ENCODE peak calls at places on chromosomes 13 and 19, in seven cellular contexts. W is tibial nerve, X is lower lobe of right lung, B is HCT116, R is heart left ventricle, U is uterus, E is thoracic aorta. L is an unnamed sample. For H3K4me1, the result is how much of the 10 kb centered on the place peaks cover.

GRCh38 chr19:8304841-8305621 is 3.1 kb downstream of the CD320 start:
- DNase-seq in W (peak), X (peak), B (peak), R (peak), U (peak), E (no peak), L (peak)

GRCh38 chr19:8487137-8487851 is 15.1 kb downstream of the PRAM1 start:
- DNase-seq in W (no peak), X (peak), B (no peak), R (no peak), U (no peak), E (no peak), L (peak)

GRCh38 chr13:113854238-113855011 is 9.5 kb downstream of the GAS6 start:
- DNase-seq in W (no peak), X (peak), B (no peak), R (peak), U (peak), E (no peak), L (no peak)

GRCh38 chr19:29378126-29378525 is 147.7 kb upstream of the VSTM2B start:
- DNase-seq in W (no peak), X (peak), B (no peak), R (no peak), U (no peak), E (no peak), L (no peak)

GRCh38 chr13:74556002-74556551 is 421.9 kb upstream of the KLF12 start:
- DNase-seq in W (no peak), X (no peak), B (no peak), R (no peak), U (no peak), E (no peak), L (no peak)

GRCh38 chr19:44636439-44637389 is 7.0 kb upstream of the PVR start:
- DNase-seq in W (no peak), X (no peak), B (no peak), R (no peak), U (no peak), E (no peak), L (no peak)

GRCh38 chr19:20051841-20052768 is 12.8 kb upstream of the ZNF682 start:
- DNase-seq in W (peak), X (peak), B (no peak), R (peak), U (peak), E (peak), L (peak)

GRCh38 chr19:4990306-4990705 is 21.4 kb downstream of the KDM4B start:
- DNase-seq in W (no peak), X (no peak), B (no peak), R (no peak), U (no peak), E (no peak), L (no peak)

GRCh38 chr19:3586124-3586626 is 897 bp downstream of the GIPC3 start:
- DNase-seq in W (no peak), X (no peak), B (no peak), R (no peak), U (no peak), E (no peak), L (no peak)

GRCh38 chr13:107376393-107377085 is 808.6 kb upstream of the ARGLU1 start:
- DNase-seq in W (no peak), X (no peak), B (no peak), R (no peak), U (no peak), E (no peak), L (no peak)

GRCh38 chr13:34044660-34045080 is 226.7 kb downstream of the RFC3 start:
- DNase-seq in W (no peak), X (no peak), B (peak), R (no peak), U (no peak), E (no peak), L (no peak)

GRCh38 chr13:110338441-110339101 is 31.5 kb downstream of the COL4A2 start:
- DNase-seq in W (peak), X (no peak), B (no peak), R (peak), U (peak), E (no peak), L (peak)

GRCh38 chr19:44542671-44543070 is 13.2 kb upstream of the CEACAM20 start:
- DNase-seq in W (no peak), X (no peak), B (no peak), R (no peak), U (no peak), E (no peak), L (no peak)

GRCh38 chr19:6233051-6233826 is 46.5 kb downstream of the MLLT1 start:
- DNase-seq in W (no peak), X (peak), B (no peak), R (peak), U (peak), E (peak), L (peak)

GRCh38 chr13:79810671-79811070 is 329.7 kb downstream of the NDFIP2 start:
- DNase-seq in W (no peak), X (no peak), B (no peak), R (no peak), U (no peak), E (no peak), L (no peak)

GRCh38 chr19:23991170-23991569 is 76.5 kb downstream of the ZNF726 start:
- DNase-seq in W (no peak), X (no peak), B (no peak), R (no peak), U (no peak), E (no peak), L (no peak)

GRCh38 chr19:35133826-35134225 is 1.0 kb downstream of the LGI4 start:
- DNase-seq in W (no peak), X (no peak), B (no peak), R (no peak), U (no peak), E (no peak), L (no peak)

GRCh38 chr19:14733574-14733973 is 43.7 kb downstream of the ZNF333 start:
- DNase-seq in W (no peak), X (no peak), B (no peak), R (no peak), U (no peak), E (no peak), L (no peak)

GRCh38 chr19:12815088-12815487 is 8.7 kb downstream of the RNASEH2A start:
- DNase-seq in W (no peak), X (no peak), B (no peak), R (no peak), U (no peak), E (no peak), L (no peak)

GRCh38 chr19:5193192-5193591 is 147.4 kb downstream of the PTPRS start:
- DNase-seq in W (no peak), X (no peak), B (no peak), R (no peak), U (no peak), E (no peak), L (no peak)

GRCh38 chr19:30647891-30648290 is 275.7 kb downstream of the ZNF536 start:
- DNase-seq in W (no peak), X (no peak), B (no peak), R (no peak), U (no peak), E (no peak), L (no peak)

GRCh38 chr19:44808463-44809371 is at the start of gene BCAM:
- DNase-seq in W (peak), X (peak), B (no peak), R (peak), U (peak), E (no peak), L (peak)

GRCh38 chr13:31088826-31089420 is 72.8 kb downstream of the HSPH1 start:
- DNase-seq in W (no peak), X (no peak), B (no peak), R (no peak), U (no peak), E (no peak), L (no peak)

GRCh38 chr13:42926555-42926954 is 65.5 kb downstream of the EPSTI1 start:
- DNase-seq in W (no peak), X (no peak), B (no peak), R (no peak), U (no peak), E (no peak), L (no peak)

DNA sequence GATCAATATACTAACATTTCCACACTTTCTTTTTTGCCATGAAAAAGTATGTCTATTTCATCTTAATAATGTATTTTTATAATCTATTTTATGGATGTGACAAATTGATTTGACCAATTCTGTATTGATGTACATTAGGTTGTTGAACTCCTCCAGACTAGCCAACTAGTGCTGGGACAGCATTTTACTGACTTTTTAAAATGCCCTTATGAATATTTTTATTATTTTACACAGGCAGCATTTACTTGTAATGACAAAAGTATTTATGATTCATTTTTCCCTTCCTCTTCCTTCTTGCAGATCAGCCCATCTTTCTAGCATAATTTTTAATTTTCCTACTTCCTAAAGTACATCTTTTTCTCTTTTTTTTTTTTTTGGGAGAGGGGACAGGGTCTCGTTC is 918 bp upstream of the FUZ start:
- DNase-seq in W (no peak), X (no peak), B (no peak), R (no peak), U (no peak), E (no peak), L (no peak)
- H3K4me3 ChIP-seq in W (peak), X (peak), B (peak), R (peak), U (peak), E (peak), L (peak)

DNA sequence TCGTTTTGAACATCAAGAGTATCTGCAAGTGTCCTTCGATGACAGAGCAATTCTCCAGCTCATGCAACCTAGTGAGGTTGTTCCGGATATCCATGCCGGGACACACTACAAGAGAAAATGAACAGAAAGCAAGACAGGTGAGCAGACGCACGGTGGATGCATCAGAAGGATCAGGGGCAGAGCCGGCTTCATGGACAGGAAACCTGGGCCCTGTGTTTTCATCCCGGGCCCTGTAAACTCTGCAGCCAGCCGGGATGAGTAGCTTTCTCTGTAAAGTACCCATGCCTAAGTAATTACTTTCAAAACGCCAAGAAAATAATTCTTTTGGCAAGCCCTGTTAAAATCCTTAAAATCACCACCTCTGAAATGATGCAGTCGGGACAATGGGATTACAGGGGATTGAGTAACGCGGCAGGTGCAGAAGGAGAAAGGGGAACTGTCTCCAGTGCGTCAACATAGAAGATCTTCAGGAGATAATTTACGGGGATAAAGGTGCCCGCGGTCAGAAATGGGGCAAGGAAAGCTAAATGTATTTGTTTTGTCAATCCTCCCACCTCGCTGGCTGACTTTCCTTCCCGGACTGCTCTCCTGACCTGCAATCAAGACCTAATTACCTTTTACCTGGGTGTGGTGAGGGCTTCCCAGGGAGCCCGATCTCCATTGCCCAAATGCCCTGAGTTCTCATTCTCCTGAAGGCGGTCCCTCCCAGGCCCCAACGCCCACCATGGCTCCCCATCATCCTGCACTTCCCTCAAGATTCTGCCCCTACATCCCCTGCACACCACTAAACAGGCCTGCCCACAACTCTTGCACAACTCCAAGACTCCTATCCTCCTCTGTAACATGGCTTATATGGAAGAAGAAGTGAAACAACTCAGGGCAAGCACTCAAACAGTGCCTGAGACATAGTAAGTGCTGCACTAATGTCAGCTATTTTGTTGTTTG is 26.1 kb downstream of the INSR start:
- DNase-seq in W (no peak), X (peak), B (no peak), R (no peak), U (no peak), E (no peak), L (no peak)
- H3K4me1 ChIP-seq in W (under half), X (under half), B (under half), R (under half), U (under half), E (under half), L (under half)

DNA sequence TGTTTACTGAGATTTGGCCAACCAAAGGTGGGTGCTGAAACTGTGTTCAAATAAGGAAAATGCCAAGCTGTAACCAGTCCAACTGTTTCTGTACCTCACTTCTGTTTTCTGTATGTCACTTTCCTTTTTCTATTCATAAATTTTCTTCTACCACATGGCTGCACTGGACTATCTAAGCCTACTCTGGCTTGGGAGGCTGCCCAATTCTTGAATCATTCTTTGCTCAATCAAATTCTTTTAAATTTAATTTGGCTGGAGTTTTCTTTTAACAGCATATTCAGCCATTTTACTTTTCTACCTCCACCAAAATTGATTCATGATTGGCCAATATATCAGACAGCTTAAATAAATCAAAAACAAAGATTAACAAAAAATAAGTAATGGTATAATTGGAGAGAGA is 1575.5 kb upstream of the SPRY2 start:
- DNase-seq in W (no peak), X (no peak), B (no peak), R (no peak), U (no peak), E (no peak), L (no peak)
- H3K4me3 ChIP-seq in W (no peak), X (no peak), B (no peak), R (no peak), U (no peak), E (no peak), L (no peak)

GRCh38 chr13:43981512-43982301 is 102.0 kb downstream of the LACC1 start:
- DNase-seq in W (no peak), X (no peak), B (no peak), R (no peak), U (no peak), E (no peak), L (no peak)
- H3K4me1 ChIP-seq in W (under half), X (under half), B (under half), R (under half), U (under half), E (under half), L (under half)

DNA sequence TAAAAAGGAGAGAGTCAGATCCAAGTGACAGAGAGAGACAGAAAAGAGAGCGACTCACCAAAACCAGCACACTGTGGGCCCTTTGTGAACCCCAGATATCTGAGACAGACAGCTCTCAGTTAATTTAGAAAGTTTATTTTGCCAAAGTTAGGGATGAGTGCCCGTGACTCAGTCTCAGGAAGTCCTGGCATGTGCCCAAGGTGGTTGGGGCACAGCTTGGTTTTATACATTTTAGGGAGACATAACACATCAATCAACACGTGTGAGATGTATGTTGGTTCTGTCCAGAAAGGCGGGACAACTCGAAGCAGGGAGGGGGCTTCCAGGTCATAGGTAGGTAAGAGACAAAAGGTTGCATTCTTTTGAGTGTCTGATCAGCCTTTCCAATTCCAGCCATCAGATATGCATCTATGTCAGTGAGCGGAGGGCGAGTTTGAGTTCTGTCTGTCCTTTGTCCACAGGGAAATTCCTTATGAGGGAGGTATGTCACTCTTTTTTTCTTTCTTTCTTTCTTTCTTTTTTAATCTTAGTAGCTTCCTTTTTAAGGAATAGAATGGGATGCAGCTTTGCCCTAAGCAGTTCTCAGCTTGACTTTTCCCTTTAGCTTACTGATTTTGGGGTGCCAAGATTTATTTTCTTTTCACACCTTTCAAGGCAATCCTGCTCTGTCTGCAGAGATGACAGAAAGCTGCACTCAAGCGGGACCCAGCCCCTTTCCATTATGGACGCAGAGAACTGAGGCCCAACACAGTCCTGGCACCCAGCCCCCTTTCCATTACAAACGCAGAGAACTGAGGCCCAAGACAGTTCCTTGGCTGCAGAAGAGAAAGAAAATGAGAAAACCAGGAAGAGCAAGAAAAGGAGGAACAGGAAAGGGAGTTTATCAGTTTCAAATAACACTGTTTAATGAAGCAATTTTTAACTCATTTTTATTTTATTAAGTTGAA is 37.1 kb upstream of the ATP11A start:
- DNase-seq in W (no peak), X (peak), B (no peak), R (no peak), U (no peak), E (no peak), L (no peak)
- H3K4me3 ChIP-seq in W (no peak), X (no peak), B (no peak), R (no peak), U (no peak), E (no peak), L (no peak)

GRCh38 chr19:33290956-33291622 is 11.2 kb downstream of the CEBPA start:
- DNase-seq in W (no peak), X (peak), B (no peak), R (no peak), U (no peak), E (no peak), L (no peak)

GRCh38 chr19:33292595-33293254 is 9.6 kb downstream of the CEBPA start:
- DNase-seq in W (no peak), X (peak), B (no peak), R (no peak), U (no peak), E (no peak), L (peak)

GRCh38 chr19:33291623-33292534 is 10.5 kb downstream of the CEBPA start:
- DNase-seq in W (no peak), X (peak), B (no peak), R (no peak), U (no peak), E (no peak), L (no peak)

GRCh38 chr19:33294058-33294798 is 8.1 kb downstream of the CEBPA start:
- DNase-seq in W (no peak), X (no peak), B (no peak), R (no peak), U (no peak), E (no peak), L (no peak)

GRCh38 chr19:33293255-33294057 is 8.9 kb downstream of the CEBPA start:
- DNase-seq in W (no peak), X (peak), B (no peak), R (no peak), U (peak), E (no peak), L (peak)
- H3K4me1 ChIP-seq in W (under half), X (half or more), B (under half), R (under half), U (under half), E (under half), L (under half)

GRCh38 chr19:50725932-50726230 is 2.7 kb downstream of the CLEC11A start:
- DNase-seq in W (no peak), X (no peak), B (no peak), R (no peak), U (no peak), E (no peak), L (no peak)
- H3K4me3 ChIP-seq in W (peak), X (peak), B (peak), R (peak), U (peak), E (peak), L (peak)

GRCh38 chr19:1210227-1210538 is 4.6 kb downstream of the STK11 start:
- DNase-seq in W (no peak), X (no peak), B (no peak), R (no peak), U (no peak), E (no peak), L (peak)
- H3K4me1 ChIP-seq in W (under half), X (half or more), B (under half), R (under half), U (under half), E (under half), L (half or more)

L was measured in gastrocnemius medialis.